ENCODE peak calls at places on chromosomes 2 and 18, in five cellular contexts. M, H, F, Z and K are unnamed samples.

GRCh38 chr2:75560768-75561565 is at the start of gene EVA1A:
- DNase-seq in M (no peak), H (peak), F (peak), Z (peak), K (no peak)

GRCh38 chr2:8239402-8240127 is 442.3 kb upstream of the ID2 start:
- DNase-seq in M (no peak), H (no peak), F (no peak), Z (no peak), K (no peak)

GRCh38 chr2:162063899-162064298 is 10.1 kb downstream of the DPP4 start:
- DNase-seq in M (no peak), H (no peak), F (no peak), Z (no peak), K (no peak)

GRCh38 chr2:231674587-231675334 is 33.6 kb upstream of the PTMA start:
- DNase-seq in M (no peak), H (peak), F (peak), Z (peak), K (peak)

GRCh38 chr2:68936462-68936861 is 16.2 kb downstream of the GKN2 start:
- DNase-seq in M (no peak), H (no peak), F (no peak), Z (no peak), K (no peak)

GRCh38 chr2:45964226-45964841 is 312.9 kb downstream of the PRKCE start:
- DNase-seq in M (no peak), H (no peak), F (peak), Z (no peak), K (peak)

GRCh38 chr2:111172666-111173065 is 52.0 kb downstream of the BCL2L11 start:
- DNase-seq in M (no peak), H (no peak), F (no peak), Z (no peak), K (no peak)

GRCh38 chr18:37987901-37988300 is 422.3 kb upstream of the CELF4 start:
- DNase-seq in M (no peak), H (no peak), F (no peak), Z (no peak), K (no peak)

GRCh38 chr2:237306787-237307170 is 107.2 kb downstream of the COL6A3 start:
- DNase-seq in M (no peak), H (no peak), F (no peak), Z (no peak), K (no peak)

GRCh38 chr2:216694201-216694825 is 1.0 kb downstream of the IGFBP5 start:
- DNase-seq in M (no peak), H (peak), F (peak), Z (peak), K (no peak)

GRCh38 chr2:69933839-69934613 is 19.1 kb downstream of the MXD1 start:
- DNase-seq in M (no peak), H (no peak), F (no peak), Z (no peak), K (no peak)

GRCh38 chr18:5630057-5630765 is 86.4 kb upstream of the EPB41L3 start:
- DNase-seq in M (no peak), H (peak), F (peak), Z (peak), K (no peak)

DNA sequence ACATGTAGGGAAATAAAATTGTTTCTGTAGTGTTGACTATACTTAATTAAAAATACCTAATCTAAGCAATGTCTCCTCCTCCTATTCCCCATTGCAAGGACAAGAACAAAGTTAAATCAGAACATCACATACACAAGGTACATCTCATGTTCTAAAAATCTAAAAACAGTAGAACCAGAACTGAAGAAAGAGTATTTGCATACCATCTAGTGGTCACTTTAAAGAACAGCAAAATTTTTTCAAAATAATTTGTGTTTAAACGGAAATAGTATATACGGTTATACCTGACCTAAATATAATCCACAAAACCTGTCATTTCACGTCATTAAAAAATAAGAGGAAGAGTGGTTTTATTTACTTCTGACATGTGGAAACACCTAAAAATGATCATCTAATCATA is 294.3 kb upstream of the KCNH7 start:
- DNase-seq in M (no peak), H (no peak), F (no peak), Z (no peak), K (no peak)
- TF ChIP-seq CTCF in M (peak), H (peak), F (peak), Z (peak), K (peak)

GRCh38 chr2:137674991-137675390 is 289.3 kb upstream of the HNMT start:
- DNase-seq in M (no peak), H (no peak), F (no peak), Z (no peak), K (no peak)

GRCh38 chr2:137675584-137676327 is 288.5 kb upstream of the HNMT start:
- DNase-seq in M (no peak), H (no peak), F (no peak), Z (no peak), K (no peak)

GRCh38 chr2:137676348-137676747 is 287.9 kb upstream of the HNMT start:
- DNase-seq in M (no peak), H (no peak), F (no peak), Z (no peak), K (no peak)

GRCh38 chr2:137672961-137673552 is 291.2 kb upstream of the HNMT start:
- DNase-seq in M (no peak), H (no peak), F (no peak), Z (no peak), K (no peak)

DNA sequence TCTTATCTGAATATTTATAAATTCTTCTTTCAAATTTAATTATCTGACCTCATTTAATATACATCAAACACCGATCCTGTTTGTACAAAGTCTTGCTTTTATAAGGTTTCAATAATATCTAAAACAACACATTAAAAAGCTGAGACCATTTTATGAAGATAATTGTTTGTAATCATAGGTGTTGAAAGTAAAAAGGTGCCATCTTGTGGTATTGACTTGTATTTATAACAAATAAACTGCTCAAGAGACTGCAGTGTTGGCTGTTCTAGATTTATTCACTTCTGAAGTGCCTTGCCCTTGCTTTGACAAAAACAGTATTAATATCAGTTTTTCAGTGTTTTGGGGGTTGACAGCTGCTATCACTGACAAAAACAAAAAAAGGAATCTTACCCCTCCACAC is 286.8 kb upstream of the HNMT start:
- DNase-seq in M (no peak), H (no peak), F (no peak), Z (no peak), K (no peak)
- TF ChIP-seq CTCF in M (no peak), H (no peak), F (no peak), Z (no peak), K (no peak)

GRCh38 chr2:88690591-88691338 is 708 bp upstream of the RPIA start:
- DNase-seq in M (no peak), H (no peak), F (peak), Z (no peak), K (peak)
- TF ChIP-seq CTCF in M (peak), H (peak), F (no peak), Z (no peak), K (peak)

GRCh38 chr2:25337276-25337675 is 4.4 kb downstream of the DNMT3A start:
- DNase-seq in M (no peak), H (no peak), F (no peak), Z (no peak), K (no peak)
- TF ChIP-seq CTCF in M (no peak), H (no peak), F (no peak), Z (no peak), K (no peak)

DNA sequence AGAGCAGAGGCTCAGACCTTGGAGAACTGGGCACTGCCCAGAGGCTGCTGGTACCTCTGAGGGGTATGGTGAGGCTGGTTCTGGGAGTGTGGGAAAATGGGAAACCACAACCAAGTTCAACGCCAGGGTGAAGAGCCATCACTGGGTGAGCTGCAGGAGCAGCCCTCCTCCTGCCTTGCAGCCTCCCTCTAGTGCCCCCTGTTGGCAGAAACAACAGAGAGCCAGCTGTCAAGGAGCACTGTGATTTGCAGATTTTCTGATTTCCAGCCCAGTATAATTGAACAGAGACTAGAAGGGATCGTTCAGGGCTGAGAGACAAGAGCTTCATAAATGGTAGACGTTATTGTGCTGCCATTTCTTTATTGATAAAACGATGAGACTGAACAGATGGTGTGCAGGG is 50.5 kb downstream of the MAPK4 start:
- DNase-seq in M (no peak), H (no peak), F (no peak), Z (no peak), K (no peak)
- TF ChIP-seq CTCF in M (peak), H (no peak), F (no peak), Z (no peak), K (no peak)